ENCODE peak calls at places on chromosomes 11 and 22, in eight cellular contexts. P is activated CD4-positive, alpha-beta T cell treated with anti-CD3 and anti-CD28 coated beads for 4 hours; Z is fibroblast of gingiva; V is naive thymus-derived CD8-positive, alpha-beta T cell; F is brain microvascular endothelial cell; J is foreskin fibroblast; C is hypothalamus; U is activated CD4-positive, CD25-positive, alpha-beta regulatory T cell treated with anti-CD3 and anti-CD28 coated beads, Interleukin-2, amount 50 U/mL, for 72 hours. N is an unnamed sample.

GRCh38 chr22:35830305-35830704 is 112.6 kb downstream of the APOL5 start:
- DNase-seq in P (no peak), Z (no peak), V (no peak), F (no peak), J (no peak), C (no peak), U (no peak), N (no peak)

GRCh38 chr11:124394408-124394807 is 4.4 kb downstream of the OR8B3 start:
- DNase-seq in P (no peak), Z (no peak), V (no peak), F (peak), J (peak), C (no peak), U (no peak), N (no peak)

GRCh38 chr11:77046060-77046501 is 11.9 kb downstream of the B3GNT6 start:
- DNase-seq in P (peak), Z (no peak), V (peak), F (no peak), J (peak), C (peak), U (peak), N (no peak)

GRCh38 chr11:47656284-47656915 is 14.0 kb upstream of the MTCH2 start:
- DNase-seq in P (no peak), Z (no peak), V (no peak), F (no peak), J (no peak), C (no peak), U (no peak), N (no peak)

GRCh38 chr11:76810151-76810853 is 27.1 kb downstream of the TSKU start:
- DNase-seq in P (no peak), Z (peak), V (no peak), F (peak), J (peak), C (no peak), U (no peak), N (no peak)

GRCh38 chr11:61598886-61599868 is 18.3 kb upstream of the SYT7 start:
- DNase-seq in P (no peak), Z (peak), V (no peak), F (peak), J (peak), C (no peak), U (no peak), N (no peak)

GRCh38 chr11:45098929-45099328 is 47.5 kb upstream of the PRDM11 start:
- DNase-seq in P (no peak), Z (no peak), V (no peak), F (no peak), J (no peak), C (no peak), U (no peak), N (no peak)

GRCh38 chr11:25633230-25633629 is 698.7 kb upstream of the ANO3 start:
- DNase-seq in P (no peak), Z (no peak), V (no peak), F (no peak), J (no peak), C (no peak), U (no peak), N (no peak)

GRCh38 chr11:26830757-26831156 is 108.9 kb upstream of the SLC5A12 start:
- DNase-seq in P (no peak), Z (no peak), V (no peak), F (no peak), J (peak), C (no peak), U (no peak), N (no peak)

GRCh38 chr22:46198274-46198673 is 47.9 kb downstream of the PPARA start:
- DNase-seq in P (no peak), Z (no peak), V (no peak), F (no peak), J (no peak), C (no peak), U (no peak), N (no peak)

GRCh38 chr11:119093951-119094815 is 7.5 kb downstream of the DPAGT1 start:
- DNase-seq in P (peak), Z (peak), V (peak), F (peak), J (peak), C (no peak), U (no peak), N (peak)

GRCh38 chr11:84390441-84391078 is 1104.4 kb upstream of the CCDC90B start:
- DNase-seq in P (no peak), Z (no peak), V (no peak), F (no peak), J (no peak), C (no peak), U (no peak), N (no peak)

GRCh38 chr11:11391796-11392195 is 38.7 kb upstream of the CSNK2A3 start:
- DNase-seq in P (no peak), Z (peak), V (no peak), F (peak), J (peak), C (no peak), U (no peak), N (peak)

GRCh38 chr22:49197500-49197899 is 630.2 kb downstream of the BRD1 start:
- DNase-seq in P (no peak), Z (no peak), V (no peak), F (no peak), J (no peak), C (no peak), U (no peak), N (peak)

GRCh38 chr11:44539971-44540370 is 25.5 kb upstream of the CD82 start:
- DNase-seq in P (no peak), Z (no peak), V (no peak), F (no peak), J (no peak), C (no peak), U (no peak), N (no peak)

GRCh38 chr22:46660604-46661201 is 40.5 kb downstream of the GRAMD4 start:
- DNase-seq in P (no peak), Z (no peak), V (no peak), F (no peak), J (no peak), C (no peak), U (no peak), N (no peak)

GRCh38 chr11:86145439-86146156 is 76.7 kb upstream of the PICALM start:
- DNase-seq in P (no peak), Z (no peak), V (no peak), F (no peak), J (no peak), C (no peak), U (no peak), N (no peak)

GRCh38 chr11:77287615-77288273 is 13.7 kb downstream of the GDPD4 start:
- DNase-seq in P (no peak), Z (peak), V (no peak), F (peak), J (peak), C (no peak), U (no peak), N (no peak)

GRCh38 chr11:122812612-122813011 is 25.7 kb upstream of the CRTAM start:
- DNase-seq in P (no peak), Z (no peak), V (no peak), F (no peak), J (no peak), C (no peak), U (no peak), N (no peak)

GRCh38 chr11:134228625-134229024 is 4.2 kb downstream of the VPS26B start:
- DNase-seq in P (no peak), Z (peak), V (peak), F (no peak), J (peak), C (no peak), U (no peak), N (no peak)

GRCh38 chr11:64719406-64719805 is 3.6 kb downstream of the NRXN2 start:
- DNase-seq in P (no peak), Z (no peak), V (no peak), F (no peak), J (no peak), C (no peak), U (no peak), N (no peak)

GRCh38 chr22:19811211-19811621 is 43.5 kb downstream of the GNB1L start:
- DNase-seq in P (no peak), Z (no peak), V (no peak), F (no peak), J (no peak), C (no peak), U (no peak), N (no peak)

GRCh38 chr11:8807544-8808225 is 103.3 kb upstream of the AKIP1 start:
- DNase-seq in P (no peak), Z (peak), V (no peak), F (no peak), J (peak), C (no peak), U (no peak), N (no peak)

GRCh38 chr22:19734163-19734562 is 10.8 kb downstream of the GP1BB start:
- DNase-seq in P (no peak), Z (no peak), V (no peak), F (no peak), J (no peak), C (no peak), U (no peak), N (no peak)

GRCh38 chr22:35596821-35597220 is 20.3 kb downstream of the MB start:
- DNase-seq in P (no peak), Z (peak), V (no peak), F (no peak), J (no peak), C (no peak), U (no peak), N (peak)

GRCh38 chr22:38968801-38969200 is 11.4 kb downstream of the APOBEC3A start:
- DNase-seq in P (no peak), Z (no peak), V (no peak), F (no peak), J (no peak), C (no peak), U (no peak), N (no peak)

GRCh38 chr11:8707541-8708270 is 25.1 kb downstream of the RPL27A start:
- DNase-seq in P (no peak), Z (no peak), V (no peak), F (no peak), J (no peak), C (no peak), U (no peak), N (no peak)

GRCh38 chr22:46001426-46002106 is 24.6 kb upstream of the WNT7B start:
- DNase-seq in P (no peak), Z (no peak), V (no peak), F (no peak), J (no peak), C (no peak), U (no peak), N (peak)

GRCh38 chr11:95361180-95361579 is 130.2 kb upstream of the SESN3 start:
- DNase-seq in P (no peak), Z (no peak), V (no peak), F (no peak), J (no peak), C (no peak), U (no peak), N (no peak)

GRCh38 chr11:106999203-106999602 is 19.1 kb downstream of the GUCY1A2 start:
- DNase-seq in P (no peak), Z (no peak), V (no peak), F (no peak), J (peak), C (no peak), U (no peak), N (no peak)

GRCh38 chr11:44229664-44230063 is 80.3 kb downstream of the ALX4 start:
- DNase-seq in P (no peak), Z (no peak), V (no peak), F (no peak), J (peak), C (no peak), U (no peak), N (no peak)

GRCh38 chr22:37561209-37562048 is 1.1 kb downstream of the CDC42EP1 start:
- DNase-seq in P (peak), Z (peak), V (peak), F (peak), J (peak), C (peak), U (peak), N (peak)

GRCh38 chr11:96254087-96254486 is 88.9 kb downstream of the MAML2 start:
- DNase-seq in P (no peak), Z (no peak), V (peak), F (peak), J (peak), C (no peak), U (no peak), N (no peak)

GRCh38 chr11:14203392-14203791 is 155.6 kb downstream of the RRAS2 start:
- DNase-seq in P (no peak), Z (no peak), V (no peak), F (no peak), J (no peak), C (no peak), U (no peak), N (no peak)

GRCh38 chr11:3359092-3359824 is 19.7 kb downstream of the ZNF195 start:
- DNase-seq in P (no peak), Z (no peak), V (no peak), F (no peak), J (no peak), C (no peak), U (no peak), N (no peak)

GRCh38 chr11:123166095-123166559 is 28.9 kb downstream of the CLMP start:
- DNase-seq in P (no peak), Z (no peak), V (no peak), F (peak), J (peak), C (no peak), U (peak), N (no peak)